ENCODE peak calls at places on chromosomes 12 and 14, in five cellular contexts. I, B, Y, E and Z are unnamed samples.

GRCh38 chr12:64558754-64559153 is 51.5 kb upstream of the RASSF3 start:
- DNase-seq in I (no peak), B (no peak), Y (no peak), E (no peak), Z (no peak)

GRCh38 chr12:121260091-121260490 is 36.4 kb downstream of the CAMKK2 start:
- DNase-seq in I (no peak), B (no peak), Y (no peak), E (no peak), Z (no peak)

GRCh38 chr14:92135269-92135668 is 13.5 kb downstream of the CPSF2 start:
- DNase-seq in I (no peak), B (peak; percentile 51), Y (peak; percentile 61), E (no peak), Z (no peak)

GRCh38 chr12:44126811-44127210 is 290.9 kb downstream of the TMEM117 start:
- DNase-seq in I (no peak), B (no peak), Y (no peak), E (no peak), Z (no peak)

GRCh38 chr14:89563503-89563902 is 146.5 kb upstream of the FOXN3 start:
- DNase-seq in I (no peak), B (no peak), Y (no peak), E (no peak), Z (no peak)

GRCh38 chr14:45252356-45253069 is 489 bp downstream of the MIS18BP1 start:
- DNase-seq in I (no peak), B (peak; percentile 25), Y (no peak), E (no peak), Z (no peak)

GRCh38 chr12:90619943-90620342 is 335.0 kb downstream of the CCER1 start:
- DNase-seq in I (no peak), B (no peak), Y (no peak), E (no peak), Z (no peak)

GRCh38 chr12:115983226-115983798 is 294.2 kb downstream of the MED13L start:
- DNase-seq in I (no peak), B (peak; percentile 22), Y (no peak), E (no peak), Z (no peak)

GRCh38 chr12:28390716-28391452 is 200.6 kb downstream of the CCDC91 start:
- DNase-seq in I (no peak), B (no peak), Y (peak; percentile 88), E (peak; percentile 14), Z (no peak)

GRCh38 chr12:18468521-18469075 is 207.3 kb downstream of the PIK3C2G start:
- DNase-seq in I (no peak), B (no peak), Y (peak; percentile 64), E (no peak), Z (no peak)

GRCh38 chr12:113422030-113422900 is at the start of gene SDSL:
- DNase-seq in I (peak; percentile 74), B (peak; percentile 79), Y (peak; percentile 71), E (peak; percentile 54), Z (peak; percentile 73)

GRCh38 chr14:34931206-34931605 is 51.6 kb upstream of the SRP54 start:
- DNase-seq in I (no peak), B (no peak), Y (no peak), E (no peak), Z (peak; percentile 17)

GRCh38 chr12:68510394-68510793 is 100.3 kb upstream of the RAP1B start:
- DNase-seq in I (no peak), B (no peak), Y (no peak), E (no peak), Z (no peak)

GRCh38 chr12:114701553-114701952 is 17.6 kb upstream of the TBX3 start:
- DNase-seq in I (no peak), B (no peak), Y (no peak), E (no peak), Z (no peak)

GRCh38 chr14:92729632-92730358 is 18.6 kb downstream of the LGMN start:
- DNase-seq in I (no peak), B (no peak), Y (peak; percentile 78), E (peak; percentile 46), Z (peak; percentile 53)

GRCh38 chr14:95885866-95886265 is 9.2 kb downstream of the TUNAR start:
- DNase-seq in I (no peak), B (no peak), Y (peak; percentile 3), E (no peak), Z (no peak)

GRCh38 chr12:105613269-105613668 is 282.8 kb downstream of the C12orf75 start:
- DNase-seq in I (no peak), B (no peak), Y (no peak), E (no peak), Z (no peak)

GRCh38 chr14:31205681-31206535 is 1.7 kb downstream of the HECTD1 start:
- DNase-seq in I (no peak), B (peak; percentile 63), Y (peak; percentile 95), E (no peak), Z (no peak)

GRCh38 chr14:33943081-33943480 is 7.8 kb downstream of the EGLN3 start:
- DNase-seq in I (no peak), B (no peak), Y (no peak), E (no peak), Z (no peak)

GRCh38 chr12:69686731-69687130 is 12.4 kb downstream of the BEST3 start:
- DNase-seq in I (no peak), B (no peak), Y (no peak), E (no peak), Z (no peak)

GRCh38 chr12:18868673-18869072 is 130.8 kb downstream of the CAPZA3 start:
- DNase-seq in I (no peak), B (no peak), Y (peak; percentile 53), E (no peak), Z (no peak)

GRCh38 chr12:131616316-131617098 is 94.4 kb upstream of the SFSWAP start:
- DNase-seq in I (no peak), B (no peak), Y (no peak), E (no peak), Z (no peak)

GRCh38 chr12:108468149-108468968 is 46.7 kb upstream of the FICD start:
- DNase-seq in I (no peak), B (peak; percentile 56), Y (peak; percentile 17), E (no peak), Z (peak; percentile 67)

GRCh38 chr14:56555921-56556570 is 23.6 kb upstream of the TMEM260 start:
- DNase-seq in I (no peak), B (peak; percentile 39), Y (peak; percentile 41), E (no peak), Z (peak; percentile 12)

GRCh38 chr12:12483438-12483837 is 79.2 kb downstream of the DUSP16 start:
- DNase-seq in I (no peak), B (no peak), Y (no peak), E (no peak), Z (no peak)

GRCh38 chr12:14260011-14260993 is 105.2 kb upstream of the ATF7IP start:
- DNase-seq in I (no peak), B (no peak), Y (peak; percentile 96), E (peak; percentile 89), Z (no peak)

GRCh38 chr12:51392556-51393237 is 1.5 kb upstream of the GALNT6 start:
- DNase-seq in I (peak; percentile 55), B (no peak), Y (peak; percentile 36), E (no peak), Z (peak; percentile 69)

GRCh38 chr14:21026988-21027315 is 2.1 kb upstream of the NDRG2 start:
- DNase-seq in I (no peak), B (no peak), Y (no peak), E (no peak), Z (no peak)